ENCODE peak calls at places on chromosome 13, in five cellular contexts. W is OCI-LY7, X is lower leg skin, L is ascending aorta, F is esophagus muscularis mucosa. I is an unnamed sample.

GRCh38 chr13:38223093-38223492 is 126.6 kb upstream of the UFM1 start:
- DNase-seq in F (no peak), W (no peak), X (no peak), L (no peak), I (no peak)

GRCh38 chr13:111388851-111389500 is 68.5 kb downstream of the TEX29 start:
- DNase-seq in F (no peak), L (no peak), W (no peak), X (peak; percentile 80), I (no peak)

GRCh38 chr13:111282425-111282824 is 38.0 kb upstream of the TEX29 start:
- DNase-seq in F (peak; percentile 8), W (no peak), L (no peak), X (no peak), I (no peak)

GRCh38 chr13:27573265-27573664 is 47.1 kb downstream of the LNX2 start:
- DNase-seq in X (no peak), L (no peak), F (no peak), W (no peak), I (no peak)

GRCh38 chr13:98405107-98405571 is 171.8 kb downstream of the STK24 start:
- DNase-seq in W (no peak), X (peak; percentile 49), L (no peak), F (no peak), I (no peak)

GRCh38 chr13:49113526-49114286 is 106.4 kb upstream of the MLNR start:
- DNase-seq in X (no peak), L (no peak), W (no peak), F (no peak), I (no peak)

GRCh38 chr13:72166102-72166660 is 299.2 kb upstream of the DACH1 start:
- DNase-seq in L (no peak), F (no peak), X (no peak), W (no peak), I (no peak)

GRCh38 chr13:71316964-71317363 is 550.0 kb downstream of the DACH1 start:
- DNase-seq in X (no peak), W (no peak), F (no peak), L (no peak), I (no peak)

GRCh38 chr13:55977436-55977835 is 1163.3 kb upstream of the PRR20A start:
- DNase-seq in X (peak; percentile 40), F (no peak), W (no peak), L (no peak), I (no peak)

GRCh38 chr13:39279077-39279476 is 240.8 kb downstream of the NHLRC3 start:
- DNase-seq in W (no peak), L (no peak), F (no peak), X (no peak), I (no peak)

GRCh38 chr13:110469597-110469996 is 91.9 kb downstream of the RAB20 start:
- DNase-seq in F (no peak), L (no peak), X (no peak), W (no peak), I (no peak)

DNA sequence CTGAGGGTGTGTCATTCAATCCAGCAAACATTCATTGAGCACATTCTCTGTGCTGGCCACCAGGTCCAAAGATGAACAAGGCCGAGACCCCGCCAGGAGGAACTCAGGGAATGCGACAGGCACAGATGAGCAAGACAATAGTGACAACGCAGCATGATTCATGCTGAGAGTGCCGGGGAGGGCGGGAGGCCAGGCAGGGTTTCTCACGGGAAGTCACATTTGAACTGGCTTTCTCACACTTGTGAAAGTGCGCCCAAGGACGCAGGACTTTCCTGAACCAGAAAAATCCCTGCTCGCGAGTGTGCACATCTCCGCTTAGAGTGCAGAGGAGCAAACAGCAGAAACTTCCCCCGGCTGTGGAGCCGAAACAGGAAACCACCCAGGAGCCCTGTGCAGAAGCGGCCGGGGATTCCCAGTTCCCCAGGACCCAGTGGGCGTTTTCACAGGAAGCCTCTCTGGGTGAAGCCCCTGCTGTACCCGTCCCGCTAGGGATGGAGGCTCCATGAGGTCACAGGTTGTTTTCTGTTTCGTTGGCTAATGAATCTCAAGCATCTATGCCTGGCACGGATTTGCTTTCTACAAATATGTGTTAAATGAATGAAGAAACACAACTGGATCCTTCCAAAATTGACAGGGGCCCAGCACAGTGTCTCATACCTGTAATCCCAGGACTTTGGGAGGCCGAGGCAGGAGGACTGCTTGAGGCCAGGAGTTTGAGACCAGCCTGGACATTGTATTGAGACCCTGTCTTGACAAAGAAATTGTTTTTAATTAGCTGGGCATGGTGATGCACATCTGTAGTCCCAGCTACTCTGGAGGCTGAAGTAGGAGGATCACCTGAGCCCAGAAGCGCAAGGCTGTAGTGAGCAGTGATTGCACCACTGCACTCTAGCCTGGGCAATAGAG is 68.4 kb upstream of the TM9SF2 start:
- DNase-seq in W (peak; percentile 28), F (no peak), X (peak; percentile 97), L (peak; percentile 69), I (peak; percentile 98)
- H3K4me3 ChIP-seq in W (peak overlapping the region; percentile 18), F (peak overlapping the region; percentile 25), X (no peak overlapping the region), L (no peak overlapping the region), I (peak overlapping the region; percentile 72)

GRCh38 chr13:112575680-112576079 is 12.3 kb downstream of the TUBGCP3 start:
- DNase-seq in L (no peak), W (no peak), F (peak; percentile 77), X (no peak), I (no peak)
- TF ChIP-seq CTCF in L (no peak), W (no peak), F (no peak), X (no peak), I (no peak)

GRCh38 chr13:45415112-45415511 is 3.1 kb downstream of the SLC25A30 start:
- DNase-seq in L (no peak), W (no peak), X (no peak), F (peak; percentile 14), I (no peak)
- H3K4me3 ChIP-seq in L (peak overlapping the region; percentile 61), W (no peak overlapping the region), X (no peak overlapping the region), F (peak overlapping the region; percentile 40), I (no peak overlapping the region)

GRCh38 chr13:47463002-47463401 is 538.1 kb downstream of the SUCLA2 start:
- DNase-seq in F (no peak), L (no peak), X (no peak), W (no peak), I (no peak)

GRCh38 chr13:47455581-47455980 is 545.5 kb downstream of the SUCLA2 start:
- DNase-seq in L (no peak), F (no peak), W (no peak), X (no peak), I (peak; percentile 38)

GRCh38 chr13:47463726-47464125 is 537.3 kb downstream of the SUCLA2 start:
- DNase-seq in X (no peak), W (no peak), F (no peak), L (no peak), I (peak; percentile 10)

GRCh38 chr13:47457631-47458030 is 543.4 kb downstream of the SUCLA2 start:
- DNase-seq in L (no peak), X (no peak), F (no peak), W (no peak), I (no peak)

DNA sequence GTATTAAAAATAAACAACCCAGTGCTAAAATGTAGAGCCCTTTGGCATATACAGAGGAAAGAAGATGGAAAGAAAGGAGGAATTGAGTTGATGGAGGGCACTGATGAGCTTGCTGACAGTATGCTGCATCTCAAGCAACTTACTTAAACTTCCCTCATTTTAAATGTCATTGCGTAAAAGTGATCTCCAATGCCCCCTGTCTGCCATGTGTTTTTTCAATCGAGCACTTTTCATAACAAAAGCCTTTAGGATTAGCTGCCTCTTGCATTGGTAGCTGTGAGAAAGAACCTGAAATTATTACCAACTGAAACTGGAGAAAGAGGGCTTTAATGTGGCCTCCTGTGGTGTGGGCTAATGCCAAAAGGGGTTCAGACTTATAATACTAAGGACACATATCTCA is 541.6 kb downstream of the SUCLA2 start:
- DNase-seq in F (no peak), L (no peak), W (peak; percentile 1), X (no peak), I (peak; percentile 36)
- TF ChIP-seq CTCF in F (peak; percentile 20), L (no peak), W (peak; percentile 55), X (no peak), I (peak; percentile 20)